ENCODE peak calls at places on chromosomes 11 and 22, in six cellular contexts. W, H, Y, A, X and G are unnamed samples.
A peak's percentile ranks its signal among the peaks of the same experiment; 100 is the strongest.

GRCh38 chr11:111307472-111308108 is 9.2 kb downstream of the POU2AF3 start:
- DNase-seq in H (no peak), X (no peak), W (no peak), Y (no peak), A (no peak), G (no peak)

GRCh38 chr11:127345819-127346459 is 345.4 kb upstream of the KIRREL3 start:
- DNase-seq in W (peak; percentile 0), A (peak; percentile 37), H (no peak), Y (peak; percentile 57), X (no peak), G (no peak)

GRCh38 chr11:66800720-66801428 is 42.4 kb upstream of the RCE1 start:
- DNase-seq in H (no peak), X (no peak), W (no peak), Y (peak; percentile 52), A (no peak), G (peak; percentile 66)

GRCh38 chr11:73176892-73177155 is 34.7 kb upstream of the FCHSD2 start:
- DNase-seq in Y (no peak), X (no peak), H (no peak), A (no peak), W (no peak), G (no peak)

GRCh38 chr11:84194696-84195095 is 908.5 kb upstream of the CCDC90B start:
- DNase-seq in H (no peak), A (no peak), Y (no peak), W (no peak), X (no peak), G (no peak)

GRCh38 chr22:36234919-36235318 is 4.4 kb downstream of the APOL2 start:
- DNase-seq in H (no peak), A (no peak), Y (no peak), X (no peak), W (no peak), G (no peak)

GRCh38 chr11:111586305-111586915 is 15.8 kb upstream of the SIK2 start:
- DNase-seq in W (peak; percentile 27), A (peak; percentile 72), Y (peak; percentile 43), H (peak; percentile 41), X (peak; percentile 35), G (no peak)

GRCh38 chr22:42344391-42344861 is 74.0 kb upstream of the TCF20 start:
- DNase-seq in X (no peak), W (no peak), Y (no peak), A (no peak), H (no peak), G (no peak)

GRCh38 chr11:18699848-18700261 is 1.3 kb downstream of the TMEM86A start:
- DNase-seq in X (no peak), Y (no peak), A (no peak), W (no peak), H (no peak), G (no peak)

GRCh38 chr11:121671276-121672168 is 218.8 kb upstream of the SORL1-AS1 start:
- DNase-seq in Y (no peak), H (no peak), X (peak; percentile 27), A (peak; percentile 29), W (no peak), G (no peak)

GRCh38 chr22:43883012-43883661 is 8.7 kb downstream of the PNPLA5 start:
- DNase-seq in H (peak; percentile 23), W (peak; percentile 17), A (peak; percentile 69), Y (peak; percentile 86), X (peak; percentile 66), G (no peak)

GRCh38 chr22:45131749-45132148 is 32.0 kb upstream of the NUP50 start:
- DNase-seq in Y (no peak), X (no peak), H (no peak), W (no peak), A (no peak), G (no peak)

GRCh38 chr11:70885721-70886305 is 366.6 kb downstream of the SHANK2 start:
- DNase-seq in W (no peak), Y (no peak), X (no peak), H (no peak), A (no peak), G (no peak)

GRCh38 chr11:47590026-47590861 is 3.8 kb downstream of the FAM180B start:
- DNase-seq in A (no peak), Y (no peak), W (no peak), X (no peak), H (no peak), G (no peak)

GRCh38 chr11:11410626-11411025 is 57.6 kb upstream of the CSNK2A3 start:
- DNase-seq in W (no peak), X (no peak), Y (no peak), A (no peak), H (no peak), G (no peak)

GRCh38 chr22:47092896-47093311 is 330.5 kb downstream of the TBC1D22A start:
- DNase-seq in X (peak; percentile 25), H (no peak), A (peak; percentile 74), Y (no peak), W (no peak), G (no peak)

GRCh38 chr11:24093410-24093809 is 403.4 kb upstream of the LUZP2 start:
- DNase-seq in X (no peak), W (no peak), A (no peak), H (no peak), Y (no peak), G (no peak)

GRCh38 chr11:65793144-65793581 is 6.3 kb downstream of the OVOL1 start:
- DNase-seq in A (no peak), H (no peak), X (no peak), Y (no peak), W (no peak), G (no peak)

GRCh38 chr11:102436546-102436945 is 16.0 kb downstream of the TMEM123 start:
- DNase-seq in H (no peak), Y (no peak), X (no peak), W (no peak), A (peak; percentile 53), G (no peak)

GRCh38 chr11:11963842-11964773 is 44.3 kb downstream of the DKK3 start:
- DNase-seq in Y (no peak), A (no peak), X (no peak), H (no peak), W (no peak), G (no peak)

GRCh38 chr22:39392341-39392948 is 7.1 kb upstream of the TAB1 start:
- DNase-seq in X (no peak), W (no peak), Y (no peak), H (no peak), A (peak; percentile 31), G (no peak)

GRCh38 chr11:117888140-117888561 is 11.7 kb upstream of the FXYD6 start:
- DNase-seq in A (no peak), H (no peak), Y (no peak), X (no peak), W (no peak), G (no peak)

GRCh38 chr11:110355011-110355744 is 58.8 kb upstream of the RDX start:
- DNase-seq in A (no peak), W (no peak), X (no peak), Y (no peak), H (no peak), G (no peak)

GRCh38 chr22:19497245-19497644 is 17.5 kb downstream of the CDC45 start:
- DNase-seq in X (no peak), Y (no peak), W (no peak), A (peak; percentile 94), H (no peak), G (no peak)

GRCh38 chr11:114318361-114318760 is 22.2 kb downstream of the NNMT start:
- DNase-seq in X (no peak), Y (no peak), H (no peak), A (no peak), W (no peak), G (no peak)

GRCh38 chr11:77131560-77131959 is 3.5 kb downstream of the MYO7A start:
- DNase-seq in A (no peak), W (no peak), X (no peak), H (no peak), Y (no peak), G (no peak)

GRCh38 chr11:106880121-106880520 is 138.2 kb downstream of the GUCY1A2 start:
- DNase-seq in Y (no peak), X (no peak), H (no peak), A (no peak), W (no peak), G (no peak)

GRCh38 chr22:42938976-42939375 is 76.0 kb downstream of the PACSIN2 start:
- DNase-seq in A (no peak), Y (no peak), W (no peak), H (no peak), X (no peak), G (no peak)

GRCh38 chr11:11845551-11845950 is 3.8 kb downstream of the USP47 start:
- DNase-seq in A (no peak), Y (no peak), H (no peak), W (no peak), X (no peak), G (no peak)

GRCh38 chr11:120125005-120125404 is 12.9 kb downstream of the TRIM29 start:
- DNase-seq in W (no peak), H (no peak), Y (no peak), X (peak; percentile 64), A (no peak), G (no peak)

GRCh38 chr22:49573109-49573765 is 254.4 kb downstream of the BRD1 start:
- DNase-seq in W (no peak), X (no peak), A (no peak), Y (no peak), H (no peak), G (no peak)

GRCh38 chr11:121421149-121421906 is 30.8 kb upstream of the SORL1 start:
- DNase-seq in W (no peak), H (no peak), A (no peak), Y (no peak), X (peak; percentile 26), G (no peak)

GRCh38 chr22:46731246-46732040 is 6.6 kb downstream of the CERK start:
- DNase-seq in X (no peak), H (no peak), W (no peak), Y (no peak), A (no peak), G (no peak)

GRCh38 chr11:93822359-93822758 is 28.1 kb downstream of the VSTM5 start:
- DNase-seq in A (no peak), H (no peak), Y (no peak), W (no peak), X (no peak), G (no peak)

GRCh38 chr11:19698493-19699292 is 13.9 kb upstream of the NAV2 start:
- DNase-seq in H (no peak), A (peak; percentile 70), W (no peak), X (no peak), Y (no peak), G (no peak)

GRCh38 chr11:6307879-6308278 is 12.4 kb downstream of the CAVIN3 start:
- DNase-seq in Y (no peak), H (no peak), A (no peak), X (no peak), W (no peak), G (no peak)

GRCh38 chr11:105673089-105673488 is 63.2 kb downstream of the GRIA4 start:
- DNase-seq in A (peak; percentile 75), Y (no peak), W (no peak), X (peak; percentile 32), H (no peak), G (no peak)

GRCh38 chr11:17479284-17480214 is 2.9 kb upstream of the ABCC8 start:
- DNase-seq in H (no peak), A (peak; percentile 19), W (no peak), X (peak; percentile 28), Y (no peak), G (no peak)